ENCODE peak calls at places on chromosomes 1 and 21, in nine cellular contexts. S is right lobe of liver, K is GM13977, F is psoas muscle, H is left ventricle myocardium inferior, P is mesothelial cell of epicardium, B is endothelial cell, Z is GM23338, I is NB4. U is an unnamed sample.

GRCh38 chr1:97160796-97161195 is 439.2 kb downstream of the PTBP2 start:
- DNase-seq in S (no peak), K (no peak), F (no peak), H (no peak), P (no peak), B (no peak), Z (no peak), I (no peak), U (no peak)

GRCh38 chr21:27306821-27307746 is 340.2 kb upstream of the ADAMTS5 start:
- DNase-seq in S (no peak), K (no peak), F (no peak), H (no peak), P (no peak), B (no peak), Z (no peak), I (no peak), U (no peak)

GRCh38 chr21:34795152-34796141 is 126.7 kb downstream of the CLIC6 start:
- DNase-seq in S (peak; percentile 54), K (no peak), F (peak; percentile 43), H (no peak), P (no peak), B (no peak), Z (no peak), I (no peak), U (no peak)

GRCh38 chr1:29171089-29171488 is 10.6 kb downstream of the SRSF4 start:
- DNase-seq in S (no peak), K (no peak), F (no peak), H (no peak), P (no peak), B (no peak), Z (no peak), I (peak; percentile 30), U (no peak)

GRCh38 chr1:186283374-186283773 is 91.7 kb downstream of the TPR start:
- DNase-seq in S (no peak), K (peak; percentile 48), F (no peak), H (no peak), P (no peak), B (no peak), Z (no peak), I (no peak), U (peak; percentile 53)

GRCh38 chr1:203839081-203839480 is 22.3 kb upstream of the SNRPE start:
- DNase-seq in S (no peak), K (no peak), F (no peak), H (no peak), P (no peak), B (no peak), Z (no peak), I (no peak), U (no peak)

GRCh38 chr21:43304206-43304605 is 122.7 kb downstream of the SIK1 start:
- DNase-seq in S (no peak), K (no peak), F (no peak), H (peak; percentile 7), P (no peak), B (no peak), Z (no peak), I (no peak), U (no peak)

GRCh38 chr1:208910161-208910560 is 666.0 kb upstream of the PLXNA2 start:
- DNase-seq in S (no peak), K (no peak), F (no peak), H (no peak), P (no peak), B (no peak), Z (no peak), I (no peak), U (no peak)

GRCh38 chr1:51861669-51862068 is 16.9 kb downstream of the NRDC start:
- DNase-seq in S (no peak), K (no peak), F (no peak), H (no peak), P (no peak), B (no peak), Z (no peak), I (no peak), U (no peak)

GRCh38 chr1:207605444-207606361 is 39.2 kb upstream of the CR1L start:
- DNase-seq in S (no peak), K (no peak), F (no peak), H (no peak), P (no peak), B (no peak), Z (peak; percentile 13), I (no peak), U (no peak)

GRCh38 chr21:35333831-35334593 is 284.9 kb upstream of the RUNX1 start:
- DNase-seq in S (no peak), K (no peak), F (no peak), H (peak; percentile 24), P (no peak), B (no peak), Z (no peak), I (peak; percentile 11), U (no peak)

GRCh38 chr1:19971657-19972056 is 7.8 kb downstream of the PLA2G2A start:
- DNase-seq in S (no peak), K (no peak), F (no peak), H (no peak), P (no peak), B (no peak), Z (no peak), I (no peak), U (no peak)

GRCh38 chr1:37497832-37498231 is 16.7 kb downstream of the MEAF6 start:
- DNase-seq in S (peak; percentile 39), K (no peak), F (no peak), H (no peak), P (no peak), B (no peak), Z (no peak), I (no peak), U (no peak)

GRCh38 chr1:38209986-38210385 is 163.4 kb upstream of the POU3F1 start:
- DNase-seq in S (no peak), K (no peak), F (no peak), H (peak; percentile 43), P (no peak), B (no peak), Z (no peak), I (no peak), U (no peak)

GRCh38 chr1:10046356-10047085 is 13.8 kb downstream of the UBE4B start:
- DNase-seq in S (no peak), K (no peak), F (peak; percentile 40), H (peak; percentile 33), P (no peak), B (no peak), Z (no peak), I (no peak), U (no peak)

GRCh38 chr21:45809421-45809820 is 165.9 kb downstream of the PCBP3 start:
- DNase-seq in S (no peak), K (no peak), F (no peak), H (no peak), P (no peak), B (no peak), Z (no peak), I (no peak), U (no peak)

GRCh38 chr1:11935040-11935378 is 492 bp downstream of the PLOD1 start:
- DNase-seq in S (no peak), K (no peak), F (no peak), H (no peak), P (no peak), B (no peak), Z (no peak), I (no peak), U (no peak)

GRCh38 chr1:93652335-93652949 is 29.2 kb downstream of the BCAR3 start:
- DNase-seq in S (no peak), K (no peak), F (no peak), H (no peak), P (no peak), B (no peak), Z (no peak), I (no peak), U (no peak)

DNA sequence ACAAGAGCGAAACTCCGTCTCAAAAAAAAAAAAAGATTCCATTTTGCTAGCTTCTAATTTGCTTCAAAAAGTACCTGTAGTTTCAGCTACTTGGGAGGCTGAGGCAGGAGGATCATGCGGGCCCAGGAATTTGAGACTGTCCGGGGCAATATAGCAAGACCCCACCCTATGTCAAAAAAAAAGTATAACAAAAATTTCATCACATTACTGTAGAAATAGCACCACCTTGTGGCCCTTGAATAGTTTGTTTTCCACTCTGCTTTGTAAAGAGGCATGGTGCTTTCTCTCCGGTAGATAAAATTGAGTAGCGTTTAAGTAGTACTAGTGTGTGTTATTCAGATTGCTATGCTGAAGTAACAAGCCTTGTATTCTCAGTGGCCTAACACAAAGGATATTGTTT is 18.2 kb upstream of the MSTO1 start:
- DNase-seq in S (no peak), K (peak; percentile 58), F (no peak), H (no peak), P (no peak), B (no peak), Z (peak; percentile 87), I (peak; percentile 69), U (peak; percentile 67)
- TF ChIP-seq CTCF in S (peak; percentile 50), K (peak; percentile 58), F (peak; percentile 62), H (peak; percentile 68), P (peak; percentile 52), B (peak; percentile 67), Z (peak; percentile 63), I (peak; percentile 15), U (peak; percentile 48)

DNA sequence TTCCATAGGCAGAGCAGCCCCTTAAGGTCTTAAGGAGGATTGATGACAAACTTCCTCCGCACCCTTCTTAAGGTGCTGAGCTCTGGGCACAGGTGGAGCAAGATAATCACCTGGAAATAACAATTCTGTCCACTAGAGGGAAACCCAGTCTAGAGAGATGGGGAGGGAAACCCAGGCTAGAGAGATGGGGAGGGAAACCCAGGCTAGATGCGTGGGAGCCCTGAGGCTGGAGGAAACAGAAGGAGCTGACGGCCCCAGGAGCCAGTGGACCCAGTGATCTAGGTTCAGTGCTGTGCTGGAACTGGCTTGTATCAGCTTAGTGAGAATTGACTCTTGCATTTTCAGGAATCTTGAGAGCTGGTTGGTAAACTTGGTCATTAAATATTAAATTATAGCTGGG is 17.8 kb upstream of the MYCL start:
- DNase-seq in S (peak; percentile 42), K (peak; percentile 86), F (no peak), H (no peak), P (no peak), B (peak; percentile 44), Z (peak; percentile 95), I (peak; percentile 82), U (peak; percentile 86)
- TF ChIP-seq CTCF in S (peak; percentile 54), K (peak; percentile 78), F (peak; percentile 49), H (peak; percentile 57), P (peak; percentile 80), B (peak; percentile 78), Z (peak; percentile 77), I (peak; percentile 55), U (peak; percentile 67)

DNA sequence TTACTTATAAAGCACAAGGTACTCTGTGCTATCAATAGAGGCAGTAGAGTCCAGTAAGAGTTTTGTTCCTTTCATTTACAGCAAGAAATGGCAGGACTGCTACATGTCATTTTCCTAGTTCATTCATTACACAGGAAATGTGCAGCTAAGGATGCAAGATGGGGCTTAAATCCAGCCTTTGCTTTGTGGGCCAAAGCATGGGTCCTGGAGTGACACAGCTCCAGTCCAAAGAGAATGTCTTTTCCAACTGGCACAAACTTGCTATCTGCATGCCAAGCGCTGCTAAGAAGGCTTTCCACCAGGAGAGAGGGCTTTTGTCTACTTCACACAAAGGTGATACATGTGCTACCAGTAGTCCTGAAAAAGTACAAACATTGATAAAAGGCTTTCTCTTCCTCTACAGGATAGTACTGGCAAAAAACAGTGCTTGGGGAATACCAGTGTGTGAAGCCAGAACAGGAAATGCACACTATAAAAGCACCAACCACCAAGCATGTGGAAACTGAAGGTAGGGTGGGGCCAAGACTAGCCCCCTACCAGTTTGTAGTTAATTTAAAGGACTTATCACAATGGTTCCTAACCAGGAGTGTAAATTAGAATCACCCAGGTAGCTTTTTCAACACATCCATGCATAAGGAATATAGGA is 68.7 kb downstream of the ARID4B start:
- DNase-seq in S (no peak), K (no peak), F (no peak), H (no peak), P (no peak), B (no peak), Z (no peak), I (peak; percentile 26), U (no peak)
- TF ChIP-seq CTCF in S (no peak), K (no peak), F (no peak), H (no peak), P (no peak), B (no peak), Z (no peak), I (no peak), U (no peak)

GRCh38 chr1:222623458-222623857 is 5.6 kb downstream of the MIA3 start:
- DNase-seq in S (no peak), K (no peak), F (no peak), H (no peak), P (no peak), B (no peak), Z (no peak), I (no peak), U (no peak)
- TF ChIP-seq CTCF in S (no peak), K (no peak), F (no peak), H (no peak), P (no peak), B (no peak), Z (no peak), I (no peak), U (no peak)